ENCODE peak calls at places on chromosomes 6 and 20, in ten cellular contexts. K, H, Z, A, O, B, T, S, M and G are unnamed samples.

GRCh38 chr20:8242827-8243764 is 111.0 kb downstream of the PLCB1 start:
- DNase-seq in S (no peak), K (peak), T (peak), O (no peak), H (no peak), B (no peak), A (no peak), M (peak), Z (no peak), G (no peak)

GRCh38 chr6:53544050-53544499 is 826 bp downstream of the GCLC start:
- DNase-seq in M (peak), O (no peak), S (peak), T (no peak), A (no peak), H (no peak), Z (no peak), B (no peak), K (no peak), G (no peak)

GRCh38 chr6:168865-169455 is 123.3 kb upstream of the DUSP22 start:
- DNase-seq in T (peak), S (peak), B (no peak), M (peak), A (no peak), O (no peak), H (no peak), K (peak), Z (no peak), G (no peak)

GRCh38 chr6:122184260-122184934 is 215.1 kb upstream of the HSF2 start:
- DNase-seq in S (no peak), B (no peak), Z (no peak), A (no peak), H (no peak), M (peak), T (peak), K (peak), O (no peak), G (no peak)

GRCh38 chr6:119037264-119037663 is 41.2 kb downstream of the FAM184A start:
- DNase-seq in O (no peak), A (no peak), S (no peak), T (no peak), B (no peak), M (no peak), Z (no peak), K (no peak), H (no peak), G (no peak)

GRCh38 chr20:8357703-8358102 is 225.6 kb downstream of the PLCB1 start:
- DNase-seq in O (no peak), K (peak), Z (no peak), S (no peak), T (no peak), A (no peak), B (no peak), H (no peak), M (no peak), G (no peak)

GRCh38 chr20:46770330-46771194 is 61.1 kb downstream of the SLC2A10 start:
- DNase-seq in H (no peak), S (peak), Z (no peak), T (no peak), A (no peak), O (no peak), M (peak), B (no peak), K (no peak), G (no peak)

GRCh38 chr6:99393698-99394531 is at the start of gene COQ3:
- DNase-seq in T (peak), K (peak), S (peak), O (peak), M (peak), A (peak), B (peak), H (peak), Z (peak), G (peak)

GRCh38 chr6:160790028-160790792 is 88.2 kb downstream of the PLG start:
- DNase-seq in M (peak), S (peak), B (no peak), A (no peak), O (no peak), H (no peak), T (no peak), K (no peak), Z (no peak), G (no peak)

GRCh38 chr6:113065606-113066005 is 718.5 kb downstream of the RFPL4B start:
- DNase-seq in O (no peak), T (peak), Z (no peak), M (peak), K (peak), S (no peak), B (no peak), A (no peak), H (peak), G (peak)

GRCh38 chr6:13553646-13554045 is 20.8 kb upstream of the SIRT5 start:
- DNase-seq in H (no peak), M (no peak), K (no peak), O (no peak), T (no peak), S (no peak), B (no peak), A (no peak), Z (no peak), G (no peak)

GRCh38 chr6:46098678-46099077 is 31.1 kb upstream of the ENPP4 start:
- DNase-seq in A (no peak), T (no peak), M (no peak), H (no peak), K (no peak), B (no peak), S (no peak), Z (peak), O (peak), G (peak)

GRCh38 chr6:53961679-53962370 is 149.4 kb upstream of the MLIP start:
- DNase-seq in A (no peak), S (no peak), T (no peak), Z (no peak), M (no peak), O (no peak), K (peak), H (peak), B (no peak), G (peak)

GRCh38 chr6:140773276-140773675 is 1359.4 kb upstream of the GJE1 start:
- DNase-seq in H (peak), Z (no peak), A (no peak), B (no peak), K (no peak), S (no peak), M (peak), O (no peak), T (no peak), G (peak)

GRCh38 chr6:2733324-2733723 is 17.4 kb downstream of the MYLK4 start:
- DNase-seq in K (no peak), S (peak), A (no peak), M (no peak), O (no peak), H (peak), B (peak), Z (peak), T (no peak), G (no peak)

GRCh38 chr6:43759926-43760798 is 9.8 kb upstream of the VEGFA start:
- DNase-seq in H (no peak), Z (no peak), A (no peak), S (no peak), T (no peak), O (no peak), M (no peak), B (peak), K (no peak), G (no peak)

GRCh38 chr6:153872946-153873345 is 166.1 kb upstream of the OPRM1 start:
- DNase-seq in H (no peak), K (no peak), A (no peak), M (no peak), O (no peak), T (no peak), S (no peak), B (no peak), Z (no peak), G (peak)

GRCh38 chr20:20734475-20734948 is 22.1 kb upstream of the RALGAPA2 start:
- DNase-seq in K (no peak), A (no peak), Z (no peak), S (no peak), O (no peak), T (no peak), H (no peak), B (no peak), M (no peak), G (no peak)

GRCh38 chr20:24772667-24773066 is 176.4 kb upstream of the CST7 start:
- DNase-seq in Z (no peak), K (no peak), O (no peak), M (peak), A (no peak), T (no peak), H (no peak), B (peak), S (no peak), G (no peak)

GRCh38 chr6:158026901-158027589 is 45.4 kb downstream of the SYNJ2 start:
- DNase-seq in T (no peak), Z (no peak), A (no peak), S (no peak), O (no peak), B (peak), K (no peak), M (no peak), H (no peak), G (no peak)
- TF ChIP-seq CTCF in T (no peak), Z (no peak), A (no peak), S (no peak), O (no peak), B (no peak), K (no peak), M (no peak), H (no peak), G (no peak)

GRCh38 chr20:50636601-50637539 is 54.5 kb downstream of the RIPOR3 start:
- DNase-seq in A (no peak), Z (no peak), M (peak), H (no peak), T (no peak), K (peak), B (no peak), O (no peak), S (no peak), G (no peak)

GRCh38 chr20:50633361-50633760 is 58.0 kb downstream of the RIPOR3 start:
- DNase-seq in O (no peak), T (no peak), B (no peak), A (no peak), S (no peak), Z (no peak), H (no peak), K (no peak), M (no peak), G (no peak)

GRCh38 chr20:50635014-50635557 is 56.3 kb downstream of the RIPOR3 start:
- DNase-seq in B (no peak), M (no peak), H (no peak), O (no peak), Z (no peak), S (no peak), A (no peak), T (no peak), K (no peak), G (no peak)

GRCh38 chr20:50634191-50634590 is 57.2 kb downstream of the RIPOR3 start:
- DNase-seq in B (no peak), A (no peak), M (no peak), H (no peak), Z (no peak), T (no peak), S (no peak), O (no peak), K (no peak), G (no peak)

DNA sequence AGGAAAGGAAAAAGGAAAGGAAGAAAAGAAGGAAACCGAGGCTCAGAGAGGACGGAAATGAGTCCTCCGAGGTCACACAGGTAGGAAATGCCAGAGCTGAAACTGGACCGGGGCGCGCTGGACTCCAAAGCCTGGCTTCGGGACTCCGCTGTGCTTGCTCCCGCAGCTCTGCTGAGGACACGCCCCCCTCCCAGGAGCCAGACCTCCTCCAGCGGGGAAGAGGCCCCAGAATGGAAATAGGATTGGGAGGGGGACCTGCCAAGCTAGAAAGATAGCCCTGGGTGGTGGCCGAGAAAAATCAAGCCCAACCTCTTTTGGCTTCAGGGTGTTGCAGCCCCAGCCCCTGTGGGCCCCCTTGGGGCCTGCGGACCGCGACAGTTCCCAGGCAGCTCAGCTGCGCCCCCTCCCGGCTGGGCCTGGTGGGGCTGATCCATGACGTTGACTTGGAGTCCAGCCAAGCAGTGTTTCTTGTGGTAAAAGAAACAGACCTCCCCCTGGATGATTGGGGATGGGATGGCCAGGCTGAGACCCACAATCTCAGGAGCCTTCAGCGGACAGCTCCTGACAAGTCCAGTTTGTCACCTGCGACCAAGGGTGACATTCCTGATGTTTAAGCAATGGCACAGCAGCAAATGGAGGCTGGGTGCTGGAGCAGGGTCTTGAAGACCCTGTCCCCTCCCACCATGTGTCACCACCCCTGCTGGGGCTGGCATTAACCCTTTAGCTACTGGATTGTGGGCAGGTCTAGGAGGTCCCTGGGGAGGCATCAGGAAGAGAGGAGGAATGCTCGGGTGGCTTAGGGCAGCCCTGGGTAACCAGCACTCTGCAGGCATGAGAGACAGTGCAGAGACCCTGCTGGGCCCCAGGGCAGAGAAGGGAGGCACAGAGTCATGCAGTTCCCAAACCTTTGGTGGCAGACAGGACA is 55.4 kb downstream of the RIPOR3 start:
- DNase-seq in K (peak), O (no peak), A (peak), B (peak), S (peak), T (peak), H (peak), Z (peak), M (peak), G (no peak)
- H3K4me3 ChIP-seq in K (peak), O (no peak), A (no peak), B (no peak), S (no peak), T (no peak), H (no peak), Z (peak), M (no peak), G (no peak)

GRCh38 chr6:101275251-101275650 is 118.3 kb upstream of the GRIK2 start:
- DNase-seq in Z (no peak), A (no peak), S (no peak), M (no peak), H (no peak), K (no peak), O (no peak), B (no peak), T (no peak), G (peak)

GRCh38 chr6:101281266-101281665 is 112.2 kb upstream of the GRIK2 start:
- DNase-seq in S (no peak), A (no peak), K (no peak), M (no peak), T (no peak), B (no peak), O (no peak), Z (no peak), H (no peak), G (no peak)

GRCh38 chr6:101276066-101276465 is 117.4 kb upstream of the GRIK2 start:
- DNase-seq in O (no peak), Z (no peak), H (no peak), A (no peak), T (no peak), S (no peak), K (peak), M (peak), B (no peak), G (peak)
- TF ChIP-seq CTCF in O (no peak), Z (no peak), H (no peak), A (no peak), T (no peak), S (no peak), K (no peak), M (no peak), B (no peak), G (no peak)

GRCh38 chr6:27332692-27333641 is 20.9 kb upstream of the POM121L2 start:
- DNase-seq in K (peak), H (peak), T (peak), Z (no peak), S (no peak), B (no peak), O (no peak), M (peak), A (no peak), G (no peak)

GRCh38 chr6:27334141-27334540 is 22.1 kb upstream of the POM121L2 start:
- DNase-seq in A (no peak), B (no peak), M (no peak), O (no peak), Z (no peak), H (no peak), S (no peak), T (no peak), K (no peak), G (no peak)

DNA sequence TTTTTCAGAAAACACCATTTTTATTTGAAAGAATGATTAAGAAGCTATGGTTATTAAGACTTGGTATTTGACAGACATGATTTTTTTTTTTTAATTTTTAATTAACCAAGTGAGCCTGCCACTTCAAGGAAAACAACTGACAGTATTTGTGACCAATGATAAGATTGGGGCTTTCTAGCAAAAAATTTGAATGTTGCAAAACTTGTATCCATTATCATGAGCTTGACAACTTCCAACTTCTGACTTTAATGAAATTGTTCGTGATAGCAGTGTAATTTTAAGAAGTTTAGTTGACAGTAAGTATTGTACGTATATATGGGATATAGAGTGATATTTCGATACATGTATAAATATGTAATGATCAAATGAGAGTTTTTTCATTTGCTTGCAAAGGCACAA is 21.6 kb upstream of the POM121L2 start:
- DNase-seq in M (no peak), B (no peak), O (no peak), A (no peak), S (no peak), T (no peak), H (no peak), K (no peak), Z (no peak), G (no peak)
- H3K4me3 ChIP-seq in M (peak), B (no peak), O (peak), A (peak), S (no peak), T (peak), H (peak), K (peak), Z (peak), G (peak)

DNA sequence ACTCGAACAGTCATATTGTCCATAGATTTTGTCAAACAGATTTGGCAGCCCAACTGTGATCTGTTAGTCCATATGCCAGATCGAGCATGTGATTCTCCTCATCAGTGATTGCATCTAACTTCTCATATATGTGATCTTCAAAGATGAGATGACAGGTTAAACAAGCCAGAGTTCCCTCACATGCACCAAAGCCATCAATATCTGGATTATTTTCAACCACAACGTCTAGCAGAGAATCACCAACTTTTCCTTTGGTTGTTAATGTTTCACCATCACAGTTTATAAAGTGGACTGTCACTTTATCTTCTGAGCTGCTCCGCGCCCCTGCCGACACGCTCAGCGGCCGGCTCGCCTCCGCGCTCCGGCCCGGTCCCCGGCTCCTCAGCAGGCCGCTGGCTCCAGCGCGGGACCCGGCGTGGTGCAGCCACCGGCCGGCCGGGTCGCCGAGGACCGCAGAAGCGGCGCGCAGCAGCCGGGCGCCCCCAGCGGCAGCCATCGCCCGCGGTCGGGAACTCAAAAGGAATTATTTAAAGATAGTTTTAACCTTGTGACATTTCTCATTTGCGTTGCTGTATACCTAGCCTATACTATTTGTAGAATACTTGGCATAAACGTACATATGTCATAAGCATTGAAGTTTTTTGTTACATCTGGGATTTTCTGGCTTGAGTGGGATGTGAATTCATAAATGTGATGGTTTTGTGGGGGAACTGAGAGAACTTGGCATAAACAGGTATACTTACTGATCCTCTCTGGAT is 40.1 kb upstream of the DYNLRB1 start:
- DNase-seq in K (peak), B (peak), A (peak), O (peak), Z (peak), H (no peak), M (peak), T (peak), S (peak), G (no peak)
- TF ChIP-seq CTCF in K (peak), B (peak), A (peak), O (peak), Z (peak), H (peak), M (peak), T (peak), S (peak), G (peak)